ENCODE peak calls at places on chromosomes 3 and 15, in six cellular contexts. Y is pancreas; G is SK-N-SH; D is HFFc6; K is CD4-positive, alpha-beta T cell; X is lower lobe of right lung. J is an unnamed sample.

GRCh38 chr15:51751687-51752683 is 588 bp downstream of the TMOD2 start:
- DNase-seq in Y (peak), G (peak), D (no peak), K (no peak), X (peak), J (no peak)

GRCh38 chr3:42733501-42734262 is 31.1 kb upstream of the HHATL start:
- DNase-seq in Y (no peak), G (no peak), D (no peak), K (no peak), X (no peak), J (peak)

GRCh38 chr3:138374573-138375134 is 26.3 kb downstream of the MRAS start:
- DNase-seq in Y (no peak), G (no peak), D (no peak), K (no peak), X (no peak), J (no peak)

GRCh38 chr3:160129459-160130061 is 95.7 kb upstream of the C3orf80 start:
- DNase-seq in Y (no peak), G (no peak), D (peak), K (no peak), X (no peak), J (no peak)

GRCh38 chr3:121648219-121648958 is 12.3 kb downstream of the HCLS1 start:
- DNase-seq in Y (no peak), G (no peak), D (no peak), K (no peak), X (no peak), J (no peak)

GRCh38 chr15:76935620-76936019 is 4.1 kb downstream of the RCN2 start:
- DNase-seq in Y (no peak), G (no peak), D (no peak), K (no peak), X (no peak), J (no peak)

GRCh38 chr15:71777216-71777943 is 33.0 kb upstream of the NR2E3 start:
- DNase-seq in Y (no peak), G (no peak), D (no peak), K (no peak), X (no peak), J (no peak)

GRCh38 chr3:150610785-150611184 is 7.7 kb downstream of the SELENOT start:
- DNase-seq in Y (no peak), G (no peak), D (peak), K (no peak), X (no peak), J (no peak)

GRCh38 chr15:50911001-50911400 is 2.5 kb downstream of the AP4E1 start:
- DNase-seq in Y (no peak), G (no peak), D (peak), K (no peak), X (no peak), J (no peak)

GRCh38 chr3:12727937-12728336 is 31.1 kb downstream of the TMEM40 start:
- DNase-seq in Y (no peak), G (no peak), D (no peak), K (no peak), X (no peak), J (no peak)
- TF ChIP-seq CTCF in Y (no peak), G (no peak), D (no peak), K (no peak), X (no peak), J (no peak)

DNA sequence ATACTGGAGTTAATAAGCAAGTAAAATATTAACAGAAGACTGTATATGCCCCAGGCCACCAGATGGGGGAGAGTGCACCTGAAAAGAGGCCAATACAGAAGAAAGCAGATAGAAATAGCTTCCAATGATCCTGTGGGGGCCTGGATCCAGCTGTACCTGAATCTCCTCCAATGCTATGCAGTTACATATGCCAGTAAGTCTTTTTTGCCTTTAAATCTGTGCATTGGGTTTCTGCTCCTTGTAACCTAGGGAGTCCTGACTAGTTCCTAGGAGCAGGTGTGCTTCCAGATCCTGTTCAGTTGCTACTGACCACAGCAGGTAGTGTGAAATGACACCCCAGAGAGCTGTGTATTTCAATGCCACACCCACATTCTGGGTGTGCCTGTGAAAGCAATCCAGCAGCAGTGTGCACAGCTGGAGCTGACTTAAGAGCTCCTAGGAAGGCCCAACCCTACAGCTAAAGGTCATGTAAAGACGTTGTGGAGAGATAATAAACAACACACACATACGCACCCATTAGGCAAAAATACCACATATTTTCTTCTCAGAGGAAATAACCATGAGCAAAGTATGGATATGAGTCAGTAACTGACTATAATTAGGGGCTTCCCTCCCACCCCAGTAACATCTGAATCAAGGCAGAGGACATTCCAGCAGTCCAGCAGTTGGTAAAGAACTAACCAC is 62.2 kb upstream of the AKAP13 start:
- DNase-seq in Y (no peak), G (no peak), D (peak), K (no peak), X (no peak), J (no peak)
- TF ChIP-seq CTCF in Y (no peak), G (peak), D (peak), K (no peak), X (no peak), J (no peak)

GRCh38 chr3:123198352-123198751 is 3.4 kb upstream of the SEC22A start:
- DNase-seq in Y (no peak), G (no peak), D (no peak), K (no peak), X (no peak), J (no peak)

GRCh38 chr3:123193448-123194101 is 8.2 kb upstream of the SEC22A start:
- DNase-seq in Y (no peak), G (no peak), D (no peak), K (no peak), X (no peak), J (no peak)

GRCh38 chr3:123194552-123194951 is 7.2 kb upstream of the SEC22A start:
- DNase-seq in Y (no peak), G (peak), D (no peak), K (no peak), X (no peak), J (no peak)
- TF ChIP-seq CTCF in Y (no peak), G (no peak), D (peak), K (no peak), X (peak), J (no peak)

GRCh38 chr3:9731206-9732079 is at the start of gene BRPF1:
- DNase-seq in Y (peak), G (peak), D (peak), K (peak), X (peak), J (peak)
- TF ChIP-seq CTCF in Y (no peak), G (no peak), D (peak), K (no peak), X (peak), J (no peak)

GRCh38 chr15:40241305-40242215 is 2.7 kb downstream of the PAK6 start:
- DNase-seq in Y (peak), G (no peak), D (no peak), K (no peak), X (no peak), J (no peak)
- TF ChIP-seq CTCF in Y (no peak), G (no peak), D (no peak), K (no peak), X (no peak), J (no peak)

DNA sequence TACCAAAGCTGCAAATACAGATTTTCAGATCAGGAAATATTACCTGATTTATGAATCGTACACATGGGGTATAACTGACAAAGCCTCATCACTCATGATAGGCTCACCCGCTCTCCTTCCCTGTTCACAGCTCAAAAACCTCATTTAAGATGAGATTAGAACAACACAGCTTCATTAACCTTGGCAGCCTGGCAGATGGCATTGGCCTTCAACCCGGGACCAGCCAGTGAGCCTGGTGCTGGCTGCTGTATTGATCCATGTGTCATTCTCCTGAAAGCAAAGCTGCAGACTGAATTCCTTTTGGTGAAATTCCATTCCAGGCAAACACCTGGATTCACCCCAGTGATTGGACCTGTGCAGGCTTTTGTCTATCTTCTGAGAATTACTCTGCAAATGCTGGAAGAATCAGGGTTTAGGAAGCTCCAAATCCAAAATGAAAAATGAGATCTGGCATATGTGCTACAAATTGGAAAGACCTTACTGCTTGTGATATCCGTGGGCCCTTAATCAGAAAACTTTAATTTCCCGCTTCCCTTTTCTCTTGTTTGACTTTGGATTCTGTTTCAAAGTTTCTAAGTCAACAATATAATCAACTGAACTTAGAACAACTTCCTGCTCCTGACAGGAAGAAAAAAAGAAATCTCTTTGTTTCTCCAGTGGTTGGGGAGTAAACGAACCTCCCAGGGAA is 189.1 kb upstream of the KBTBD8 start:
- DNase-seq in Y (peak), G (no peak), D (no peak), K (no peak), X (no peak), J (no peak)
- TF ChIP-seq CTCF in Y (no peak), G (no peak), D (no peak), K (no peak), X (no peak), J (no peak)

J was measured in mesothelial cell of epicardium.